ENCODE peak calls at places on chromosome 20, in seven cellular contexts. One of them, this sample, is unnamed.

GRCh38 chr20:29298271-29298590 is 1959.2 kb upstream of the DEFB115 start:
- DNase-seq in NB4: no peak
- DNase-seq in left lung: no peak
- DNase-seq in CD8-positive, alpha-beta T cell: no peak
- DNase-seq in brain microvascular endothelial cell: no peak
- DNase-seq in neural crest cell: no peak
- DNase-seq in heart right ventricle: no peak
- DNase-seq in this sample: no peak

GRCh38 chr20:18909254-18909653 is 95.7 kb downstream of the SCP2D1 start:
- DNase-seq in brain microvascular endothelial cell: no peak
- DNase-seq in neural crest cell: no peak
- DNase-seq in CD8-positive, alpha-beta T cell: no peak
- DNase-seq in left lung: no peak
- DNase-seq in NB4: no peak
- DNase-seq in heart right ventricle: no peak
- DNase-seq in this sample: no peak

GRCh38 chr20:50335105-50335504 is 144.5 kb downstream of the CEBPB start:
- DNase-seq in left lung: no peak
- DNase-seq in brain microvascular endothelial cell: peak; percentile 27
- DNase-seq in neural crest cell: no peak
- DNase-seq in NB4: peak; percentile 49
- DNase-seq in heart right ventricle: no peak
- DNase-seq in CD8-positive, alpha-beta T cell: no peak
- DNase-seq in this sample: no peak

GRCh38 chr20:17958326-17959256 is 10.0 kb downstream of the SNX5 start:
- DNase-seq in NB4: no peak
- DNase-seq in heart right ventricle: no peak
- DNase-seq in brain microvascular endothelial cell: no peak
- DNase-seq in CD8-positive, alpha-beta T cell: no peak
- DNase-seq in left lung: no peak
- DNase-seq in neural crest cell: no peak
- DNase-seq in this sample: no peak

GRCh38 chr20:54197621-54198604 is 10.0 kb upstream of the PFDN4 start:
- DNase-seq in NB4: peak; percentile 55
- DNase-seq in CD8-positive, alpha-beta T cell: no peak
- DNase-seq in brain microvascular endothelial cell: peak; percentile 46
- DNase-seq in neural crest cell: no peak
- DNase-seq in heart right ventricle: no peak
- DNase-seq in left lung: no peak
- DNase-seq in this sample: no peak

GRCh38 chr20:62708591-62709536 is at the start of gene NTSR1:
- DNase-seq in neural crest cell: no peak
- DNase-seq in NB4: peak; percentile 61
- DNase-seq in heart right ventricle: peak; percentile 7
- DNase-seq in CD8-positive, alpha-beta T cell: no peak
- DNase-seq in left lung: no peak
- DNase-seq in brain microvascular endothelial cell: no peak
- DNase-seq in this sample: no peak

GRCh38 chr20:13029687-13030510 is 21.1 kb downstream of the SPTLC3 start:
- DNase-seq in neural crest cell: no peak
- DNase-seq in brain microvascular endothelial cell: peak; percentile 93
- DNase-seq in CD8-positive, alpha-beta T cell: no peak
- DNase-seq in left lung: peak; percentile 34
- DNase-seq in NB4: peak; percentile 36
- DNase-seq in heart right ventricle: no peak
- DNase-seq in this sample: no peak

GRCh38 chr20:54004397-54004940 is 65.9 kb downstream of the BCAS1 start:
- DNase-seq in left lung: no peak
- DNase-seq in neural crest cell: no peak
- DNase-seq in NB4: no peak
- DNase-seq in CD8-positive, alpha-beta T cell: no peak
- DNase-seq in heart right ventricle: no peak
- DNase-seq in brain microvascular endothelial cell: no peak
- DNase-seq in this sample: no peak

GRCh38 chr20:17895641-17896246 is 72.8 kb downstream of the SNX5 start:
- DNase-seq in left lung: peak; percentile 72
- DNase-seq in heart right ventricle: peak; percentile 58
- DNase-seq in neural crest cell: no peak
- DNase-seq in NB4: peak; percentile 45
- DNase-seq in brain microvascular endothelial cell: peak; percentile 58
- DNase-seq in CD8-positive, alpha-beta T cell: peak; percentile 39
- DNase-seq in this sample: peak; percentile 62

GRCh38 chr20:5181955-5182354 is 55.1 kb downstream of the CDS2 start:
- DNase-seq in heart right ventricle: no peak
- DNase-seq in CD8-positive, alpha-beta T cell: no peak
- DNase-seq in NB4: no peak
- DNase-seq in left lung: no peak
- DNase-seq in neural crest cell: no peak
- DNase-seq in brain microvascular endothelial cell: peak; percentile 59
- DNase-seq in this sample: no peak

GRCh38 chr20:13996265-13996664 is 949 bp downstream of the MACROD2 start:
- DNase-seq in neural crest cell: no peak
- DNase-seq in left lung: no peak
- DNase-seq in CD8-positive, alpha-beta T cell: no peak
- DNase-seq in NB4: no peak
- DNase-seq in brain microvascular endothelial cell: no peak
- DNase-seq in heart right ventricle: no peak
- DNase-seq in this sample: no peak

GRCh38 chr20:25043499-25044260 is 14.3 kb downstream of the ACSS1 start:
- DNase-seq in CD8-positive, alpha-beta T cell: no peak
- DNase-seq in brain microvascular endothelial cell: no peak
- DNase-seq in NB4: no peak
- DNase-seq in neural crest cell: no peak
- DNase-seq in heart right ventricle: no peak
- DNase-seq in left lung: peak; percentile 21
- DNase-seq in this sample: no peak

GRCh38 chr20:49936153-49937022 is at the start of gene RNF114:
- DNase-seq in CD8-positive, alpha-beta T cell: peak; percentile 87
- DNase-seq in left lung: peak; percentile 91
- DNase-seq in brain microvascular endothelial cell: peak; percentile 76
- DNase-seq in heart right ventricle: peak; percentile 93
- DNase-seq in neural crest cell: peak; percentile 88
- DNase-seq in NB4: peak; percentile 93
- DNase-seq in this sample: peak; percentile 83

GRCh38 chr20:19583532-19584175 is 174.4 kb upstream of the RIN2 start:
- DNase-seq in brain microvascular endothelial cell: peak; percentile 40
- DNase-seq in left lung: peak; percentile 52
- DNase-seq in heart right ventricle: peak; percentile 76
- DNase-seq in CD8-positive, alpha-beta T cell: no peak
- DNase-seq in NB4: peak; percentile 80
- DNase-seq in neural crest cell: peak; percentile 85
- DNase-seq in this sample: peak; percentile 61

GRCh38 chr20:63574829-63575720 is 1.0 kb upstream of the HELZ2 start:
- DNase-seq in neural crest cell: no peak
- DNase-seq in CD8-positive, alpha-beta T cell: peak; percentile 17
- DNase-seq in heart right ventricle: no peak
- DNase-seq in brain microvascular endothelial cell: no peak
- DNase-seq in left lung: no peak
- DNase-seq in NB4: peak; percentile 44
- DNase-seq in this sample: no peak

GRCh38 chr20:22717466-22717865 is 133.1 kb upstream of the FOXA2 start:
- DNase-seq in left lung: peak; percentile 59
- DNase-seq in NB4: no peak
- DNase-seq in neural crest cell: no peak
- DNase-seq in CD8-positive, alpha-beta T cell: no peak
- DNase-seq in heart right ventricle: no peak
- DNase-seq in brain microvascular endothelial cell: peak; percentile 75
- DNase-seq in this sample: no peak

GRCh38 chr20:17807670-17808069 is 107.9 kb downstream of the BANF2 start:
- DNase-seq in brain microvascular endothelial cell: peak; percentile 34
- DNase-seq in neural crest cell: no peak
- DNase-seq in NB4: no peak
- DNase-seq in left lung: no peak
- DNase-seq in heart right ventricle: no peak
- DNase-seq in CD8-positive, alpha-beta T cell: no peak
- DNase-seq in this sample: no peak

GRCh38 chr20:53408728-53409157 is 184.9 kb downstream of the ZNF217 start:
- DNase-seq in left lung: no peak
- DNase-seq in CD8-positive, alpha-beta T cell: no peak
- DNase-seq in brain microvascular endothelial cell: no peak
- DNase-seq in NB4: peak; percentile 16
- DNase-seq in heart right ventricle: no peak
- DNase-seq in neural crest cell: no peak
- DNase-seq in this sample: no peak

GRCh38 chr20:34983995-34984735 is 28.5 kb downstream of the MYH7B start:
- DNase-seq in brain microvascular endothelial cell: no peak
- DNase-seq in neural crest cell: no peak
- DNase-seq in left lung: no peak
- DNase-seq in CD8-positive, alpha-beta T cell: no peak
- DNase-seq in NB4: no peak
- DNase-seq in heart right ventricle: no peak
- DNase-seq in this sample: no peak

GRCh38 chr20:49657118-49657901 is 56.4 kb downstream of the B4GALT5 start:
- DNase-seq in brain microvascular endothelial cell: no peak
- DNase-seq in left lung: no peak
- DNase-seq in NB4: peak; percentile 35
- DNase-seq in heart right ventricle: no peak
- DNase-seq in neural crest cell: no peak
- DNase-seq in CD8-positive, alpha-beta T cell: no peak
- DNase-seq in this sample: no peak

GRCh38 chr20:63267681-63268080 is 4.9 kb upstream of the ARFGAP1 start:
- DNase-seq in left lung: no peak
- DNase-seq in CD8-positive, alpha-beta T cell: no peak
- DNase-seq in neural crest cell: no peak
- DNase-seq in NB4: no peak
- DNase-seq in brain microvascular endothelial cell: no peak
- DNase-seq in heart right ventricle: no peak
- DNase-seq in this sample: no peak

GRCh38 chr20:63178889-63179751 is 36.8 kb downstream of the YTHDF1 start:
- DNase-seq in NB4: peak; percentile 72
- DNase-seq in heart right ventricle: peak; percentile 46
- DNase-seq in CD8-positive, alpha-beta T cell: peak; percentile 82
- DNase-seq in left lung: no peak
- DNase-seq in neural crest cell: peak; percentile 64
- DNase-seq in brain microvascular endothelial cell: no peak
- DNase-seq in this sample: no peak

GRCh38 chr20:25584905-25585704 is at the start of gene NINL:
- DNase-seq in left lung: peak; percentile 61
- DNase-seq in neural crest cell: peak; percentile 70
- DNase-seq in CD8-positive, alpha-beta T cell: peak; percentile 38
- DNase-seq in brain microvascular endothelial cell: no peak
- DNase-seq in NB4: no peak
- DNase-seq in heart right ventricle: peak; percentile 65
- DNase-seq in this sample: no peak

GRCh38 chr20:1712634-1713625 is 55.4 kb upstream of the SIRPG start:
- DNase-seq in NB4: no peak
- DNase-seq in brain microvascular endothelial cell: no peak
- DNase-seq in neural crest cell: no peak
- DNase-seq in left lung: no peak
- DNase-seq in CD8-positive, alpha-beta T cell: no peak
- DNase-seq in heart right ventricle: no peak
- DNase-seq in this sample: no peak

GRCh38 chr20:32680544-32681174 is 6.9 kb upstream of the C20orf203 start:
- DNase-seq in heart right ventricle: no peak
- DNase-seq in NB4: peak; percentile 55
- DNase-seq in neural crest cell: no peak
- DNase-seq in brain microvascular endothelial cell: no peak
- DNase-seq in left lung: no peak
- DNase-seq in CD8-positive, alpha-beta T cell: no peak
- DNase-seq in this sample: no peak

GRCh38 chr20:32685541-32686529 is 12.1 kb upstream of the C20orf203 start:
- DNase-seq in heart right ventricle: peak; percentile 40
- DNase-seq in NB4: peak; percentile 98
- DNase-seq in left lung: peak; percentile 55
- DNase-seq in neural crest cell: no peak
- DNase-seq in CD8-positive, alpha-beta T cell: no peak
- DNase-seq in brain microvascular endothelial cell: peak; percentile 12
- DNase-seq in this sample: no peak

GRCh38 chr20:32678948-32679347 is 5.2 kb upstream of the C20orf203 start:
- DNase-seq in CD8-positive, alpha-beta T cell: no peak
- DNase-seq in heart right ventricle: peak; percentile 35
- DNase-seq in neural crest cell: no peak
- DNase-seq in left lung: no peak
- DNase-seq in NB4: no peak
- DNase-seq in brain microvascular endothelial cell: no peak
- DNase-seq in this sample: no peak

GRCh38 chr20:32682508-32682987 is 8.8 kb upstream of the C20orf203 start:
- DNase-seq in left lung: no peak
- DNase-seq in CD8-positive, alpha-beta T cell: no peak
- DNase-seq in brain microvascular endothelial cell: no peak
- DNase-seq in neural crest cell: no peak
- DNase-seq in heart right ventricle: no peak
- DNase-seq in NB4: peak; percentile 44
- DNase-seq in this sample: no peak

GRCh38 chr20:32681175-32682084 is 7.7 kb upstream of the C20orf203 start:
- DNase-seq in NB4: peak; percentile 98
- DNase-seq in heart right ventricle: no peak
- DNase-seq in CD8-positive, alpha-beta T cell: no peak
- DNase-seq in left lung: no peak
- DNase-seq in brain microvascular endothelial cell: no peak
- DNase-seq in neural crest cell: peak; percentile 31
- DNase-seq in this sample: no peak
- TF ChIP-seq CTCF in NB4: no peak
- TF ChIP-seq CTCF in heart right ventricle: no peak
- TF ChIP-seq CTCF in CD8-positive, alpha-beta T cell: no peak
- TF ChIP-seq CTCF in left lung: no peak
- TF ChIP-seq CTCF in brain microvascular endothelial cell: no peak
- TF ChIP-seq CTCF in neural crest cell: no peak
- TF ChIP-seq CTCF in this sample: no peak

GRCh38 chr20:60224914-60225313 is 266.7 kb downstream of the CDH26 start:
- DNase-seq in left lung: no peak
- DNase-seq in neural crest cell: peak; percentile 35
- DNase-seq in brain microvascular endothelial cell: no peak
- DNase-seq in CD8-positive, alpha-beta T cell: no peak
- DNase-seq in NB4: peak; percentile 38
- DNase-seq in heart right ventricle: no peak
- DNase-seq in this sample: no peak
- TF ChIP-seq CTCF in left lung: peak; percentile 21
- TF ChIP-seq CTCF in neural crest cell: peak; percentile 63
- TF ChIP-seq CTCF in brain microvascular endothelial cell: peak; percentile 79
- TF ChIP-seq CTCF in CD8-positive, alpha-beta T cell: no peak
- TF ChIP-seq CTCF in NB4: peak; percentile 51
- TF ChIP-seq CTCF in heart right ventricle: peak; percentile 12
- TF ChIP-seq CTCF in this sample: no peak

DNA sequence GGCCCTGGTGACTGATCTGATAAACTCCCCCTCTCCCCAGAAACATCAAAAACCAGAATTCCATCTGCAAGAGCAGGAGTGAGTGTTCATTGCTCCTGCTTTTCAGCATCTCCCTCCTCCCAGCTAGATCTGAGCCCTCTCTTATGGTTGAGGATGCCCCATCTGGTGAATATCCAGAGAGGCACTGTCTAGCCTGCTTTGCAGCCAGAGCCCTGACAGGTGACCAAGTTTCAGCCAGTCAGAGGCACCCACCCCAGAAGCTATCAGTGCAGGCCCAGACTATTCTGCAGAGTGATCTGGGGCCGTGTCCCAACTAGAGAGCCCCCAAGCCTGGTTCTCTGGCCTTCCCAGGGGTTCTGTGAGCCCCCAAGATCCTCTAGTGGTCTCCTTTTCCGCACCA is 6.4 kb upstream of the BMP7 start:
- DNase-seq in neural crest cell: no peak
- DNase-seq in NB4: no peak
- DNase-seq in brain microvascular endothelial cell: no peak
- DNase-seq in CD8-positive, alpha-beta T cell: no peak
- DNase-seq in left lung: no peak
- DNase-seq in heart right ventricle: no peak
- DNase-seq in this sample: no peak
- TF ChIP-seq CTCF in neural crest cell: no peak
- TF ChIP-seq CTCF in NB4: no peak
- TF ChIP-seq CTCF in brain microvascular endothelial cell: no peak
- TF ChIP-seq CTCF in CD8-positive, alpha-beta T cell: no peak
- TF ChIP-seq CTCF in left lung: no peak
- TF ChIP-seq CTCF in heart right ventricle: no peak
- TF ChIP-seq CTCF in this sample: no peak

GRCh38 chr20:45283529-45284065 is 23.0 kb upstream of the RBPJL start:
- DNase-seq in CD8-positive, alpha-beta T cell: no peak
- DNase-seq in NB4: no peak
- DNase-seq in heart right ventricle: no peak
- DNase-seq in left lung: no peak
- DNase-seq in brain microvascular endothelial cell: no peak
- DNase-seq in neural crest cell: no peak
- DNase-seq in this sample: no peak
- TF ChIP-seq CTCF in CD8-positive, alpha-beta T cell: no peak
- TF ChIP-seq CTCF in NB4: no peak
- TF ChIP-seq CTCF in heart right ventricle: no peak
- TF ChIP-seq CTCF in left lung: no peak
- TF ChIP-seq CTCF in brain microvascular endothelial cell: no peak
- TF ChIP-seq CTCF in neural crest cell: no peak
- TF ChIP-seq CTCF in this sample: no peak

This sample was measured in omental fat pad.